ENCODE peak calls at places on chromosome 3, in four cellular contexts. One of them, this sample, is unnamed.

GRCh38 chr3:123422457-123422856 is 26.4 kb downstream of the ADCY5 start:
- DNase-seq in cardiac muscle cell: no peak
- DNase-seq in uterus: no peak
- DNase-seq in A673: no peak
- DNase-seq in this sample: no peak

GRCh38 chr3:36381311-36381956 is 1.1 kb downstream of the STAC start:
- DNase-seq in A673: no peak
- DNase-seq in uterus: no peak
- DNase-seq in cardiac muscle cell: no peak
- DNase-seq in this sample: no peak

GRCh38 chr3:16516695-16517481 is 3.4 kb upstream of the RFTN1 start:
- DNase-seq in uterus: peak; percentile 65
- DNase-seq in A673: peak; percentile 39
- DNase-seq in cardiac muscle cell: peak; percentile 80
- DNase-seq in this sample: no peak

GRCh38 chr3:152269423-152270144 is 855 bp downstream of the MBNL1 start:
- DNase-seq in uterus: peak; percentile 71
- DNase-seq in A673: peak; percentile 76
- DNase-seq in cardiac muscle cell: peak; percentile 93
- DNase-seq in this sample: no peak

GRCh38 chr3:70620956-70621355 is 308.5 kb upstream of the MDFIC2 start:
- DNase-seq in A673: peak; percentile 0
- DNase-seq in cardiac muscle cell: no peak
- DNase-seq in uterus: no peak
- DNase-seq in this sample: no peak

GRCh38 chr3:80696280-80696679 is 928.5 kb upstream of the ROBO1 start:
- DNase-seq in cardiac muscle cell: no peak
- DNase-seq in uterus: no peak
- DNase-seq in A673: no peak
- DNase-seq in this sample: no peak

GRCh38 chr3:55746808-55747413 is 259.8 kb upstream of the WNT5A start:
- DNase-seq in A673: peak; percentile 22
- DNase-seq in cardiac muscle cell: peak; percentile 33
- DNase-seq in uterus: no peak
- DNase-seq in this sample: no peak

GRCh38 chr3:99384596-99384995 is 253.8 kb upstream of the COL8A1 start:
- DNase-seq in uterus: no peak
- DNase-seq in A673: no peak
- DNase-seq in cardiac muscle cell: no peak
- DNase-seq in this sample: no peak

GRCh38 chr3:121111914-121112612 is 204.1 kb downstream of the STXBP5L start:
- DNase-seq in cardiac muscle cell: no peak
- DNase-seq in A673: peak; percentile 17
- DNase-seq in uterus: no peak
- DNase-seq in this sample: no peak

GRCh38 chr3:126555795-126556636 is 2.7 kb downstream of the C3orf22 start:
- DNase-seq in cardiac muscle cell: no peak
- DNase-seq in uterus: peak; percentile 8
- DNase-seq in A673: no peak
- DNase-seq in this sample: no peak

GRCh38 chr3:24683511-24684384 is 189.1 kb upstream of the THRB start:
- DNase-seq in uterus: no peak
- DNase-seq in A673: peak; percentile 37
- DNase-seq in cardiac muscle cell: peak; percentile 80
- DNase-seq in this sample: no peak

GRCh38 chr3:133989931-133990702 is 39.6 kb downstream of the SLCO2A1 start:
- DNase-seq in A673: no peak
- DNase-seq in cardiac muscle cell: no peak
- DNase-seq in uterus: no peak
- DNase-seq in this sample: peak; percentile 45

GRCh38 chr3:30006111-30006510 is 600.3 kb upstream of the TGFBR2 start:
- DNase-seq in cardiac muscle cell: no peak
- DNase-seq in A673: no peak
- DNase-seq in uterus: no peak
- DNase-seq in this sample: no peak

GRCh38 chr3:46938118-46938517 is 38.4 kb downstream of the CCDC12 start:
- DNase-seq in uterus: no peak
- DNase-seq in cardiac muscle cell: no peak
- DNase-seq in A673: no peak
- DNase-seq in this sample: no peak

GRCh38 chr3:98359250-98359649 is 5.6 kb downstream of the OR5K4 start:
- DNase-seq in A673: no peak
- DNase-seq in uterus: no peak
- DNase-seq in cardiac muscle cell: no peak
- DNase-seq in this sample: no peak

GRCh38 chr3:98360681-98361080 is 7.0 kb downstream of the OR5K4 start:
- DNase-seq in cardiac muscle cell: no peak
- DNase-seq in uterus: no peak
- DNase-seq in A673: no peak
- DNase-seq in this sample: no peak

GRCh38 chr3:98361289-98361688 is 7.6 kb downstream of the OR5K4 start:
- DNase-seq in uterus: no peak
- DNase-seq in cardiac muscle cell: no peak
- DNase-seq in A673: no peak
- DNase-seq in this sample: no peak

DNA sequence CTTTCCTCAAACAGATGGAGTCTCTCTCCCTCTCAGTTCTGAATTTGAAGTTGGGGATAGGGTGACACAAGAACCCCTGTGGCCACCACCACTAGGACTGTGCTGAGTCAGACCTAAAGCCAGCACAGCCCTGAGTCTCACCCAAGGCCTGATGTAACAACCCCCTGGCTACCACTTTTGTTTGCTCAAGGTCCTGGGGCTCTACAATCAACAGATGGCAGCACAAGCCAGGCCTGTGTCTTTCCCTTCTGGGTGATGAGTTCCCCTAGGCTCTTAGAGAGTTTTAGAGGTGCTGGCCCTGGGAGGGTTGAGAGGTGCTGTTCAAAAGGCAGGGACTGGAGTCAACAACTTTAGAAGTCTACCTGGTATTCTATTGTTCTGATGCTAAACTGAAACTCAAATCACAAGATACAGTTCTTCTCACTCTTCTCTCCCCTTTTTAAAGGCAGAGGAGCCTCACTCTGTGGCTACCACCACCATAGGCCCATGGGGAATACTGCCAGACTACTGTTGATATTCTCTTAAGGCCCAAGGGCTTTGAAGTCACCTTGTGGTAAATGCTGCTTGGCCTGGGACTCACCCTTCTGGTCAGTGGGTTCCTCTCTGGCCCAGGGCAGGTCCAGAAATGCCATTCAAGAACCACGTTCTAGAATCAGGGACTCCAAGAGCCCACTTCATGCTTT is 6.5 kb downstream of the OR5K4 start:
- DNase-seq in cardiac muscle cell: no peak
- DNase-seq in A673: peak; percentile 1
- DNase-seq in uterus: no peak
- DNase-seq in this sample: no peak
- TF ChIP-seq CTCF in cardiac muscle cell: no peak
- TF ChIP-seq CTCF in A673: no peak
- TF ChIP-seq CTCF in uterus: no peak
- TF ChIP-seq CTCF in this sample: no peak

GRCh38 chr3:65245133-65246076 is 557.6 kb upstream of the ADAMTS9 start:
- DNase-seq in uterus: no peak
- DNase-seq in A673: peak; percentile 2
- DNase-seq in cardiac muscle cell: peak; percentile 65
- DNase-seq in this sample: no peak
- TF ChIP-seq CTCF in uterus: peak; percentile 53
- TF ChIP-seq CTCF in A673: peak; percentile 30
- TF ChIP-seq CTCF in cardiac muscle cell: peak; percentile 64
- TF ChIP-seq CTCF in this sample: peak; percentile 51

GRCh38 chr3:8095724-8096123 is 405.9 kb upstream of the LMCD1 start:
- DNase-seq in cardiac muscle cell: no peak
- DNase-seq in A673: peak; percentile 36
- DNase-seq in uterus: no peak
- DNase-seq in this sample: no peak
- TF ChIP-seq CTCF in cardiac muscle cell: no peak
- TF ChIP-seq CTCF in A673: peak; percentile 58
- TF ChIP-seq CTCF in uterus: no peak
- TF ChIP-seq CTCF in this sample: peak; percentile 29

GRCh38 chr3:17946619-17947018 is 204.2 kb upstream of the TBC1D5 start:
- DNase-seq in cardiac muscle cell: no peak
- DNase-seq in A673: no peak
- DNase-seq in uterus: no peak
- DNase-seq in this sample: no peak

GRCh38 chr3:17945799-17946381 is 203.5 kb upstream of the TBC1D5 start:
- DNase-seq in A673: no peak
- DNase-seq in cardiac muscle cell: no peak
- DNase-seq in uterus: no peak
- DNase-seq in this sample: no peak

GRCh38 chr3:17945018-17945798 is 202.8 kb upstream of the TBC1D5 start:
- DNase-seq in uterus: no peak
- DNase-seq in cardiac muscle cell: peak; percentile 2
- DNase-seq in A673: no peak
- DNase-seq in this sample: no peak

GRCh38 chr3:17949116-17949515 is 206.7 kb upstream of the TBC1D5 start:
- DNase-seq in uterus: no peak
- DNase-seq in A673: no peak
- DNase-seq in cardiac muscle cell: no peak
- DNase-seq in this sample: no peak

GRCh38 chr3:17947833-17948232 is 205.4 kb upstream of the TBC1D5 start:
- DNase-seq in uterus: no peak
- DNase-seq in cardiac muscle cell: no peak
- DNase-seq in A673: no peak
- DNase-seq in this sample: no peak
- TF ChIP-seq CTCF in uterus: no peak
- TF ChIP-seq CTCF in cardiac muscle cell: no peak
- TF ChIP-seq CTCF in A673: no peak
- TF ChIP-seq CTCF in this sample: no peak

GRCh38 chr3:73179601-73180000 is 118.1 kb downstream of the EBLN2 start:
- DNase-seq in uterus: no peak
- DNase-seq in cardiac muscle cell: no peak
- DNase-seq in A673: no peak
- DNase-seq in this sample: no peak

GRCh38 chr3:73175698-73176097 is 114.2 kb downstream of the EBLN2 start:
- DNase-seq in A673: no peak
- DNase-seq in uterus: no peak
- DNase-seq in cardiac muscle cell: no peak
- DNase-seq in this sample: no peak

GRCh38 chr3:73177827-73178226 is 116.4 kb downstream of the EBLN2 start:
- DNase-seq in cardiac muscle cell: no peak
- DNase-seq in uterus: no peak
- DNase-seq in A673: no peak
- DNase-seq in this sample: no peak
- TF ChIP-seq CTCF in cardiac muscle cell: no peak
- TF ChIP-seq CTCF in uterus: no peak
- TF ChIP-seq CTCF in A673: no peak
- TF ChIP-seq CTCF in this sample: no peak

GRCh38 chr3:100407164-100407563 is 5.8 kb downstream of the LNP1 start:
- DNase-seq in A673: no peak
- DNase-seq in uterus: no peak
- DNase-seq in cardiac muscle cell: no peak
- DNase-seq in this sample: no peak
- TF ChIP-seq CTCF in A673: no peak
- TF ChIP-seq CTCF in uterus: no peak
- TF ChIP-seq CTCF in cardiac muscle cell: no peak
- TF ChIP-seq CTCF in this sample: no peak